ENCODE peak calls at places on chromosomes 7 and 10, in seven cellular contexts. F is skeletal muscle cell; U is GM12891; C is LoVo; H is MM.1S; V is activated CD4-positive, alpha-beta T cell treated with anti-CD3 and anti-CD28 coated beads for 24 hours; A is HS-5. E is an unnamed sample.

GRCh38 chr10:101135151-101136006 is 4.3 kb downstream of the TLX1 start:
- DNase-seq in U (no peak), F (no peak), V (no peak), A (no peak), C (no peak), H (no peak), E (no peak)

GRCh38 chr7:148773344-148773743 is 74.6 kb downstream of the CUL1 start:
- DNase-seq in C (no peak), U (no peak), H (peak), A (no peak), F (no peak), V (no peak), E (no peak)

GRCh38 chr10:42734537-42734936 is 48.1 kb upstream of the BMS1 start:
- DNase-seq in U (no peak), H (no peak), V (no peak), C (peak), A (no peak), F (no peak), E (no peak)

GRCh38 chr10:90229486-90229885 is 528.1 kb downstream of the KIF20B start:
- DNase-seq in U (no peak), V (no peak), F (no peak), A (no peak), H (no peak), C (no peak), E (no peak)

GRCh38 chr7:141660259-141660658 is 41.7 kb downstream of the DENND11 start:
- DNase-seq in V (no peak), C (no peak), U (no peak), F (no peak), A (no peak), H (peak), E (no peak)

GRCh38 chr10:47456096-47456485 is 27.8 kb downstream of the ANXA8 start:
- DNase-seq in V (no peak), A (no peak), F (no peak), U (no peak), H (no peak), C (no peak), E (no peak)

GRCh38 chr10:73873163-73873842 is 1.1 kb downstream of the CAMK2G start:
- DNase-seq in A (no peak), U (no peak), C (no peak), F (no peak), V (no peak), H (peak), E (no peak)

GRCh38 chr7:901388-902154 is 25.2 kb downstream of the GET4 start:
- DNase-seq in A (peak), F (peak), U (peak), V (peak), C (peak), H (no peak), E (peak)

GRCh38 chr7:36090976-36091375 is 62.1 kb upstream of the EEPD1 start:
- DNase-seq in U (no peak), C (no peak), A (no peak), H (no peak), F (no peak), V (no peak), E (no peak)

GRCh38 chr7:150327308-150327707 is 4.0 kb upstream of the ACTR3C start:
- DNase-seq in H (no peak), C (no peak), A (no peak), U (no peak), V (no peak), F (no peak), E (no peak)

GRCh38 chr10:5551531-5552375 is 27.0 kb downstream of the CALML3 start:
- DNase-seq in U (no peak), A (no peak), C (no peak), F (no peak), H (peak), V (peak), E (no peak)

GRCh38 chr10:131311661-131312260 is at the start of gene TCERG1L:
- DNase-seq in A (no peak), U (peak), C (no peak), F (no peak), V (no peak), H (no peak), E (no peak)

GRCh38 chr10:93222876-93223275 is 149.2 kb downstream of the CYP26A1 start:
- DNase-seq in V (no peak), F (no peak), C (no peak), H (no peak), U (no peak), A (no peak), E (no peak)

GRCh38 chr7:24756545-24756988 is 697 bp downstream of the GSDME start:
- DNase-seq in C (no peak), H (no peak), F (no peak), U (no peak), V (no peak), A (peak), E (no peak)

GRCh38 chr10:23344251-23344841 is at the start of gene C10orf67:
- DNase-seq in U (no peak), H (no peak), A (no peak), F (no peak), V (peak), C (no peak), E (no peak)

GRCh38 chr10:122112021-122112616 is 123.2 kb downstream of the TACC2 start:
- DNase-seq in V (no peak), A (no peak), C (peak), U (no peak), F (no peak), H (no peak), E (no peak)

GRCh38 chr7:151436446-151437162 is 3.3 kb downstream of the CRYGN start:
- DNase-seq in H (no peak), V (no peak), F (no peak), U (no peak), A (no peak), C (no peak), E (no peak)

GRCh38 chr10:6396652-6397051 is 183.4 kb downstream of the PRKCQ start:
- DNase-seq in A (peak), F (peak), U (no peak), C (no peak), V (no peak), H (no peak), E (no peak)

GRCh38 chr10:58299580-58299979 is 30.6 kb downstream of the CISD1 start:
- DNase-seq in C (peak), F (no peak), V (peak), H (peak), U (peak), A (no peak), E (peak)

GRCh38 chr10:32207544-32207943 is 139.4 kb downstream of the EPC1 start:
- DNase-seq in C (peak), F (no peak), U (peak), A (no peak), V (peak), H (peak), E (peak)

GRCh38 chr10:98259606-98260319 is 8.2 kb downstream of the LOXL4 start:
- DNase-seq in C (peak), U (no peak), F (no peak), A (no peak), H (no peak), V (no peak), E (no peak)

GRCh38 chr7:112866424-112866823 is 76.2 kb upstream of the TMEM168 start:
- DNase-seq in U (peak), V (no peak), C (no peak), F (no peak), H (peak), A (no peak), E (no peak)

GRCh38 chr7:126419047-126419446 is 833.7 kb downstream of the GRM8 start:
- DNase-seq in H (no peak), V (no peak), U (no peak), A (no peak), F (no peak), C (no peak), E (no peak)

GRCh38 chr7:25669954-25670841 is 441.9 kb upstream of the NPVF start:
- DNase-seq in A (no peak), F (no peak), U (no peak), V (no peak), H (no peak), C (no peak), E (no peak)

GRCh38 chr10:5317547-5318107 is 47.1 kb upstream of the UCN3 start:
- DNase-seq in A (peak), V (peak), U (no peak), H (no peak), C (no peak), F (peak), E (peak)

GRCh38 chr7:89182116-89182515 is 386.6 kb upstream of the TEX47 start:
- DNase-seq in U (no peak), A (no peak), C (no peak), F (no peak), V (no peak), H (no peak), E (no peak)

GRCh38 chr10:30637881-30638467 is 8.4 kb upstream of the LYZL2 start:
- DNase-seq in V (no peak), A (peak), F (peak), H (no peak), C (peak), U (no peak), E (peak)

E was measured in HepG2.